ENCODE peak calls at places on chromosomes 16 and 17, in nine cellular contexts. R is NCI-H187; N is Right ventricle myocardium superior; Z is RWPE1; K is iris pigment epithelial cell; S is nephron progenitor cell; J is RPMI7951; Q is activated naive CD8-positive, alpha-beta T cell treated with anti-CD3 and anti-CD28 coated beads, Interleukin-2, amount 50 U/mL, for 16 hours; U is dermis microvascular lymphatic vessel endothelial cell. M is an unnamed sample.
A peak's percentile ranks its signal among the peaks of the same experiment; 100 is the strongest.

GRCh38 chr17:20908373-20909273 is 134.2 kb downstream of the USP22 start:
- DNase-seq in R (peak; percentile 44), N (peak; percentile 94), Z (peak; percentile 87), K (peak; percentile 64), S (peak; percentile 89), J (peak; percentile 85), Q (peak; percentile 58), U (peak; percentile 82), M (peak; percentile 92)

GRCh38 chr16:25065899-25066298 is 45.6 kb upstream of the LCMT1 start:
- DNase-seq in R (no peak), N (no peak), Z (no peak), K (no peak), S (no peak), J (no peak), Q (no peak), U (no peak), M (peak; percentile 52)

GRCh38 chr17:83190601-83191387 is 111.4 kb downstream of the METRNL start:
- DNase-seq in R (no peak), N (peak; percentile 39), Z (no peak), K (no peak), S (no peak), J (no peak), Q (no peak), U (no peak), M (no peak)

GRCh38 chr17:80363120-80363515 is 51.8 kb upstream of the ENDOV start:
- DNase-seq in R (no peak), N (no peak), Z (no peak), K (no peak), S (no peak), J (no peak), Q (no peak), U (no peak), M (no peak)

GRCh38 chr17:55443904-55444303 is 22.3 kb upstream of the MMD start:
- DNase-seq in R (no peak), N (no peak), Z (no peak), K (no peak), S (no peak), J (no peak), Q (no peak), U (no peak), M (no peak)

GRCh38 chr17:19705201-19705600 is 11.2 kb downstream of the SLC47A2 start:
- DNase-seq in R (no peak), N (no peak), Z (no peak), K (no peak), S (no peak), J (no peak), Q (no peak), U (no peak), M (no peak)

GRCh38 chr17:973053-973452 is 6.5 kb downstream of the NXN start:
- DNase-seq in R (no peak), N (peak; percentile 10), Z (peak; percentile 92), K (no peak), S (no peak), J (no peak), Q (no peak), U (no peak), M (peak; percentile 46)

GRCh38 chr16:1723450-1724147 is 17.6 kb downstream of the MAPK8IP3 start:
- DNase-seq in R (no peak), N (no peak), Z (no peak), K (peak; percentile 32), S (peak; percentile 47), J (peak; percentile 46), Q (no peak), U (peak; percentile 58), M (peak; percentile 65)

GRCh38 chr17:79781012-79781665 is 3.2 kb downstream of the CBX2 start:
- DNase-seq in R (no peak), N (peak; percentile 25), Z (no peak), K (no peak), S (no peak), J (no peak), Q (no peak), U (no peak), M (no peak)

GRCh38 chr16:54173489-54173888 is 113.1 kb downstream of the IRX3 start:
- DNase-seq in R (no peak), N (no peak), Z (no peak), K (no peak), S (no peak), J (no peak), Q (no peak), U (no peak), M (no peak)

GRCh38 chr16:86495357-86495701 is 15.0 kb upstream of the FOXF1 start:
- DNase-seq in R (no peak), N (no peak), Z (no peak), K (no peak), S (no peak), J (no peak), Q (no peak), U (no peak), M (no peak)

GRCh38 chr17:8994319-8994718 is 27.0 kb upstream of the NTN1 start:
- DNase-seq in R (no peak), N (peak; percentile 87), Z (no peak), K (peak; percentile 47), S (peak; percentile 83), J (peak; percentile 14), Q (peak; percentile 35), U (peak; percentile 28), M (peak; percentile 93)

GRCh38 chr16:2482181-2483107 is 7.5 kb downstream of the TBC1D24 start:
- DNase-seq in R (peak; percentile 77), N (peak; percentile 66), Z (no peak), K (peak; percentile 22), S (no peak), J (peak; percentile 87), Q (no peak), U (peak; percentile 13), M (no peak)

GRCh38 chr17:81722184-81723120 is 10.4 kb downstream of the SLC25A10 start:
- DNase-seq in R (no peak), N (no peak), Z (no peak), K (no peak), S (no peak), J (peak; percentile 56), Q (no peak), U (no peak), M (no peak)

GRCh38 chr16:4746991-4747574 is 12.7 kb downstream of the DNAAF8 start:
- DNase-seq in R (no peak), N (no peak), Z (no peak), K (no peak), S (no peak), J (no peak), Q (no peak), U (no peak), M (no peak)

GRCh38 chr17:5446786-5447185 is 7.8 kb upstream of the C1QBP start:
- DNase-seq in R (no peak), N (no peak), Z (no peak), K (no peak), S (no peak), J (no peak), Q (no peak), U (no peak), M (no peak)

GRCh38 chr16:68644715-68645493 is at the start of gene CDH3:
- DNase-seq in R (peak; percentile 6), N (no peak), Z (peak; percentile 95), K (no peak), S (peak; percentile 60), J (peak; percentile 36), Q (no peak), U (no peak), M (peak; percentile 94)

GRCh38 chr16:4241601-4242270 is at the start of gene SRL:
- DNase-seq in R (no peak), N (peak; percentile 68), Z (no peak), K (no peak), S (no peak), J (no peak), Q (no peak), U (no peak), M (no peak)

M was measured in WTC11.